ENCODE peak calls at places on chromosomes 1 and 21, in seven cellular contexts. B, F, W, V, I, G and U are unnamed samples.

GRCh38 chr1:64691631-64692030 is 53.2 kb upstream of the RAVER2 start:
- DNase-seq in B (no peak), F (no peak), W (no peak), V (no peak), I (no peak), G (no peak), U (no peak)

GRCh38 chr1:96557336-96557735 is 164.2 kb upstream of the PTBP2 start:
- DNase-seq in B (no peak), F (no peak), W (no peak), V (no peak), I (no peak), G (peak; percentile 6), U (no peak)

GRCh38 chr21:46254208-46254975 is 25.8 kb upstream of the LSS start:
- DNase-seq in B (no peak), F (no peak), W (no peak), V (no peak), I (no peak), G (no peak), U (no peak)

GRCh38 chr1:155091071-155092051 is 12.7 kb downstream of the EFNA3 start:
- DNase-seq in B (peak; percentile 58), F (peak; percentile 86), W (peak; percentile 78), V (no peak), I (peak; percentile 77), G (peak; percentile 49), U (peak; percentile 73)

GRCh38 chr1:233066087-233066486 is 115.7 kb downstream of the NTPCR start:
- DNase-seq in B (no peak), F (no peak), W (no peak), V (no peak), I (no peak), G (peak; percentile 55), U (no peak)

GRCh38 chr1:201785291-201785690 is 43.7 kb upstream of the IPO9 start:
- DNase-seq in B (no peak), F (no peak), W (no peak), V (no peak), I (no peak), G (no peak), U (no peak)

GRCh38 chr1:15950763-15951295 is 25.1 kb downstream of the ZBTB17 start:
- DNase-seq in B (no peak), F (no peak), W (no peak), V (peak; percentile 47), I (no peak), G (peak; percentile 30), U (no peak)

GRCh38 chr1:235960799-235961198 is 94.1 kb upstream of the LYST start:
- DNase-seq in B (no peak), F (no peak), W (no peak), V (no peak), I (no peak), G (no peak), U (no peak)

GRCh38 chr1:157181258-157181657 is 43.1 kb upstream of the ETV3 start:
- DNase-seq in B (no peak), F (no peak), W (no peak), V (no peak), I (no peak), G (no peak), U (no peak)

GRCh38 chr1:89459081-89459480 is 65.5 kb upstream of the LRRC8B start:
- DNase-seq in B (no peak), F (no peak), W (no peak), V (no peak), I (no peak), G (no peak), U (no peak)

GRCh38 chr21:32370971-32371766 is 21.6 kb downstream of the URB1 start:
- DNase-seq in B (no peak), F (no peak), W (no peak), V (no peak), I (no peak), G (no peak), U (no peak)

GRCh38 chr1:36109041-36109679 is 15.9 kb downstream of the COL8A2 start:
- DNase-seq in B (no peak), F (no peak), W (no peak), V (peak; percentile 69), I (no peak), G (no peak), U (no peak)

GRCh38 chr21:44275041-44275440 is 10.6 kb upstream of the AIRE start:
- DNase-seq in B (no peak), F (no peak), W (no peak), V (no peak), I (no peak), G (no peak), U (no peak)

GRCh38 chr21:41965447-41966340 is 11.9 kb upstream of the C2CD2 start:
- DNase-seq in B (no peak), F (no peak), W (no peak), V (no peak), I (no peak), G (no peak), U (no peak)

GRCh38 chr1:183023601-183024351 is 556 bp downstream of the LAMC1 start:
- DNase-seq in B (no peak), F (peak; percentile 85), W (peak; percentile 69), V (no peak), I (no peak), G (peak; percentile 82), U (no peak)

GRCh38 chr1:173295995-173296394 is 88.9 kb upstream of the TNFSF4 start:
- DNase-seq in B (no peak), F (no peak), W (no peak), V (no peak), I (no peak), G (no peak), U (no peak)

GRCh38 chr21:44919111-44919912 is 1.4 kb downstream of the ITGB2 start:
- DNase-seq in B (no peak), F (peak; percentile 68), W (no peak), V (no peak), I (no peak), G (no peak), U (no peak)

GRCh38 chr1:89939693-89940438 is 55.0 kb upstream of the ZNF326 start:
- DNase-seq in B (no peak), F (no peak), W (no peak), V (no peak), I (peak; percentile 37), G (no peak), U (peak; percentile 79)

GRCh38 chr21:40143822-40144525 is 276.7 kb downstream of the PCP4 start:
- DNase-seq in B (peak; percentile 17), F (no peak), W (peak; percentile 13), V (no peak), I (peak; percentile 77), G (peak; percentile 30), U (peak; percentile 59)

GRCh38 chr1:97340951-97341350 is 579.9 kb downstream of the DPYD start:
- DNase-seq in B (no peak), F (no peak), W (no peak), V (peak; percentile 25), I (no peak), G (no peak), U (no peak)

GRCh38 chr1:212727386-212728181 is 27.9 kb upstream of the BATF3 start:
- DNase-seq in B (no peak), F (no peak), W (no peak), V (peak; percentile 65), I (no peak), G (no peak), U (no peak)

GRCh38 chr1:20281801-20282200 is 8.9 kb upstream of the VWA5B1 start:
- DNase-seq in B (no peak), F (no peak), W (no peak), V (peak; percentile 1), I (no peak), G (peak; percentile 6), U (no peak)

GRCh38 chr1:91557826-91558225 is 57.2 kb downstream of the CDC7 start:
- DNase-seq in B (no peak), F (no peak), W (no peak), V (no peak), I (no peak), G (no peak), U (no peak)

GRCh38 chr1:51297401-51298321 is 32.7 kb downstream of the TTC39A start:
- DNase-seq in B (no peak), F (no peak), W (no peak), V (no peak), I (no peak), G (no peak), U (no peak)

GRCh38 chr1:16141573-16142336 is 14.1 kb downstream of the EPHA2 start:
- DNase-seq in B (no peak), F (no peak), W (no peak), V (no peak), I (no peak), G (no peak), U (no peak)

GRCh38 chr1:86207323-86207722 is 50.8 kb upstream of the COL24A1 start:
- DNase-seq in B (no peak), F (no peak), W (no peak), V (peak; percentile 75), I (no peak), G (peak; percentile 5), U (no peak)

GRCh38 chr1:30332100-30333094 is 391.0 kb downstream of the MATN1 start:
- DNase-seq in B (no peak), F (no peak), W (no peak), V (no peak), I (no peak), G (no peak), U (no peak)

GRCh38 chr1:212002536-212002935 is 32.8 kb downstream of the INTS7 start:
- DNase-seq in B (no peak), F (no peak), W (no peak), V (no peak), I (no peak), G (no peak), U (no peak)

GRCh38 chr1:201217146-201217545 is 26.5 kb downstream of the IGFN1 start:
- DNase-seq in B (no peak), F (no peak), W (no peak), V (no peak), I (no peak), G (no peak), U (no peak)

GRCh38 chr1:100699744-100700143 is 19.8 kb upstream of the VCAM1 start:
- DNase-seq in B (no peak), F (no peak), W (no peak), V (no peak), I (no peak), G (no peak), U (no peak)

GRCh38 chr1:184867866-184868585 is 106.3 kb downstream of the NIBAN1 start:
- DNase-seq in B (no peak), F (no peak), W (no peak), V (no peak), I (no peak), G (no peak), U (peak; percentile 35)

GRCh38 chr1:198656500-198656932 is 17.7 kb downstream of the PTPRC start:
- DNase-seq in B (no peak), F (peak; percentile 64), W (no peak), V (no peak), I (no peak), G (no peak), U (no peak)

GRCh38 chr1:95169544-95169943 is 52.4 kb downstream of the TLCD4 start:
- DNase-seq in B (no peak), F (no peak), W (no peak), V (no peak), I (no peak), G (peak; percentile 62), U (no peak)

GRCh38 chr1:219427989-219428388 is 184.9 kb downstream of the ZC3H11B start:
- DNase-seq in B (no peak), F (no peak), W (no peak), V (no peak), I (no peak), G (no peak), U (no peak)

GRCh38 chr1:229410692-229411433 is 23.0 kb downstream of the ACTA1 start:
- DNase-seq in B (peak; percentile 63), F (no peak), W (no peak), V (peak; percentile 10), I (peak; percentile 31), G (peak; percentile 41), U (peak; percentile 20)

GRCh38 chr1:9670085-9670484 is 18.6 kb downstream of the PIK3CD start:
- DNase-seq in B (no peak), F (no peak), W (no peak), V (no peak), I (no peak), G (no peak), U (no peak)

GRCh38 chr1:83818916-83819315 is 180.0 kb downstream of the TTLL7 start:
- DNase-seq in B (no peak), F (no peak), W (no peak), V (peak; percentile 66), I (no peak), G (no peak), U (no peak)

GRCh38 chr1:149949911-149950310 is 13.2 kb upstream of the MTMR11 start:
- DNase-seq in B (no peak), F (no peak), W (no peak), V (no peak), I (no peak), G (no peak), U (no peak)